ENCODE peak calls at places on chromosomes 13 and 19, in nine cellular contexts. A is colonic mucosa; Y is AG10803; T is CD4-positive, alpha-beta memory T cell; J is lung; I is fibroblast of the aortic adventitia; C is CD4-positive, CD25-positive, alpha-beta regulatory T cell; H is AG09309; N is adipocyte. L is an unnamed sample.

GRCh38 chr19:30386551-30387143 is 14.5 kb downstream of the ZNF536 start:
- DNase-seq in A (no peak), Y (no peak), T (no peak), J (no peak), I (no peak), C (no peak), H (no peak), N (no peak), L (no peak)

GRCh38 chr13:19927117-19927734 is 31.3 kb upstream of the ZMYM2 start:
- DNase-seq in A (no peak), Y (peak), T (no peak), J (no peak), I (peak), C (no peak), H (peak), N (peak), L (no peak)

GRCh38 chr13:49655906-49656305 is 27.6 kb downstream of the ARL11 start:
- DNase-seq in A (no peak), Y (peak), T (no peak), J (no peak), I (no peak), C (no peak), H (no peak), N (no peak), L (no peak)

GRCh38 chr13:31909889-31910551 is 121.6 kb upstream of the FRY start:
- DNase-seq in A (peak), Y (peak), T (peak), J (peak), I (peak), C (peak), H (no peak), N (peak), L (peak)

GRCh38 chr13:113845055-113845454 is 18.8 kb downstream of the GAS6 start:
- DNase-seq in A (no peak), Y (no peak), T (no peak), J (no peak), I (no peak), C (no peak), H (no peak), N (no peak), L (no peak)

GRCh38 chr13:81133066-81133465 is 792.1 kb upstream of the SPRY2 start:
- DNase-seq in A (no peak), Y (no peak), T (no peak), J (no peak), I (peak), C (no peak), H (no peak), N (peak), L (no peak)

GRCh38 chr19:18932216-18932841 is 8.7 kb downstream of the HOMER3 start:
- DNase-seq in A (peak), Y (peak), T (peak), J (peak), I (peak), C (peak), H (no peak), N (peak), L (peak)

GRCh38 chr19:56314018-56314583 is 538 bp downstream of the ZSCAN5A start:
- DNase-seq in A (no peak), Y (no peak), T (no peak), J (no peak), I (no peak), C (no peak), H (no peak), N (peak), L (peak)

GRCh38 chr13:109055850-109056249 is 426.4 kb downstream of the MYO16 start:
- DNase-seq in A (no peak), Y (no peak), T (no peak), J (no peak), I (no peak), C (no peak), H (no peak), N (no peak), L (no peak)

GRCh38 chr13:53343345-53343744 is 314.7 kb downstream of the OLFM4 start:
- DNase-seq in A (no peak), Y (no peak), T (no peak), J (no peak), I (no peak), C (no peak), H (no peak), N (no peak), L (no peak)
- H3K4me3 ChIP-seq in A (no peak), Y (no peak), T (no peak), J (no peak), I (no peak), C (no peak), H (no peak), N (no peak), L (no peak)

GRCh38 chr19:40580619-40581018 is 3.9 kb downstream of the SHKBP1 start:
- DNase-seq in A (no peak), Y (no peak), T (no peak), J (no peak), I (no peak), C (no peak), H (no peak), N (no peak), L (no peak)

GRCh38 chr19:40578442-40578908 is 1.8 kb downstream of the SHKBP1 start:
- DNase-seq in A (no peak), Y (no peak), T (no peak), J (no peak), I (peak), C (no peak), H (no peak), N (no peak), L (no peak)

GRCh38 chr19:40575326-40575725 is 1.3 kb upstream of the SHKBP1 start:
- DNase-seq in A (no peak), Y (no peak), T (no peak), J (no peak), I (no peak), C (no peak), H (no peak), N (no peak), L (no peak)

GRCh38 chr19:40576181-40576584 is 490 bp upstream of the SHKBP1 start:
- DNase-seq in A (no peak), Y (no peak), T (peak), J (no peak), I (no peak), C (peak), H (no peak), N (no peak), L (peak)

DNA sequence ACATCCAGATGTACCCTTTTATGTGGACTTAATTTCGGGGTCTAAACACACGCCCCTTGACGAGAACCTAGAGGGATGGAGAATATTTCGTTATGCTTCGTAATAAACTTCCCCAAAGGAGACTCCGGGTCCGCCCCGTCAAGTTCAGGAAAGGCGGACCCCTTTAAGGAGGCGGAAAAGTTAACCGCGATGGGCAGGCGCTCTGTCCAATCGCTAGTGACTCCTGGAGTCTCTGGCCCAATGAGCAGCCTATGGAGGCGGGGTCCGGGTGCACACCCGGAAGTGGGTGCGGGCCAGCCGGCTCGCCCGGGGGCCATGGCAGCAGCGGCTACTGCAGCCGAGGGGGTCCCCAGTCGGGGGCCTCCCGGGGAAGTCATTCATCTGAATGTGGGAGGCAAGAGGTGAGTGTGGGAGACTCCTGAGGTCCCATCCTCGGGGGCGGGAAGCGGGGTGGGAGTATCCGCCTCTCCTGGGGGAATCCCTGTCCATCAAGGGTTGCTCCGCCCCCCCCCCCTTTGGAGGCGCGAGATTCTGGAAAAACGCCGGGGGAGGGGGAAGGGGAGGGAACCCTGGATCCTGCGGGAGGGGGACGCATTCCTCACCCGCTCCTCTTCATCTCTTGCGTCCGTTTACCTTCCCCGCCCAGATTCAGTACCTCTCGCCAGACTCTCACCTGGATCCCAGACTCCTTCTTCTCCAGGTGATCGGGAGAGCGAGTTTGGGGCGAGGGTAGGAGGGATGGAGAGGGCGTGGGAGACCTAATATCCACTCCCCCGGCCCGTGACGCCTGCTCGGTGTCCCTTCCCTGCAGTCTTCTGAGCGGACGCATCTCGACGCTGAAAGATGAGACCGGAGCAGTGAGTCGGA is at the start of gene SHKBP1:
- DNase-seq in A (peak), Y (peak), T (peak), J (peak), I (peak), C (peak), H (peak), N (peak), L (peak)
- H3K4me3 ChIP-seq in A (peak), Y (peak), T (peak), J (peak), I (peak), C (peak), H (peak), N (peak), L (peak)

GRCh38 chr13:110342474-110342873 is 35.4 kb downstream of the COL4A2 start:
- DNase-seq in A (no peak), Y (no peak), T (no peak), J (no peak), I (no peak), C (no peak), H (no peak), N (no peak), L (no peak)

GRCh38 chr13:110345266-110345665 is 38.2 kb downstream of the COL4A2 start:
- DNase-seq in A (no peak), Y (no peak), T (no peak), J (no peak), I (no peak), C (no peak), H (no peak), N (no peak), L (no peak)

GRCh38 chr13:110344320-110344719 is 37.2 kb downstream of the COL4A2 start:
- DNase-seq in A (no peak), Y (no peak), T (no peak), J (no peak), I (no peak), C (no peak), H (no peak), N (no peak), L (no peak)

GRCh38 chr13:110341445-110342247 is 34.6 kb downstream of the COL4A2 start:
- DNase-seq in A (no peak), Y (no peak), T (no peak), J (no peak), I (peak), C (no peak), H (no peak), N (no peak), L (no peak)

DNA sequence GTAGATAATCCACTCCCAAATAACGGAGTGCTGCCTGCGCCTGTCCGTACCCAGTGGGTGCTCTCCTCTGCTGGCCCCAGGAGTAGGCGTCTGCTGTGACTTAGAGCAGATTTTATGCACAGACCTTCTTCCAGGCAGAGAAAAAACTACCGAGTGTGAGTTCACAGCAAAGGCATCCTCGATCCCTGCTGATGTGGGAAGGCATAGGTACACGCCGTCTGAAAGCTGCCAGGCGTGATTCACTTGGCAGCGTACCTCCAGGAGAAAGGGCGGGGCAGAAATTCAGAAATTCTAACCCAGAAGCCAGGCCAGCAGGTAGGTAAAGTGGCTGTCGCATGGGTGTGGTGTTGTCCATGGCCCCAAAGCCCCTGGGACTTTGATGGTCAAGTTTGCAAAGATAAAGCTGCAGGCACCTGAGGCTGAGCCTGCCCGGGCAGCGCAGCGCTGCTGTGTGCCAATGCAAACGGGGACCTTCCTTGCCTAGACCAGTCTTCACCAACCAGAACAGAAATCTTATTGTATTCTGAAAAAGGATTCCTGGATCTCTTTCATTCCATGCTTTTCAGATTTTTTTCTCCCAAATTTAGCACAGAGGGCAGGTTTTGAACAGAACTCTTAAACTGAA is 36.3 kb downstream of the COL4A2 start:
- DNase-seq in A (no peak), Y (no peak), T (no peak), J (no peak), I (no peak), C (no peak), H (no peak), N (no peak), L (no peak)
- H3K4me3 ChIP-seq in A (no peak), Y (no peak), T (no peak), J (no peak), I (no peak), C (no peak), H (no peak), N (no peak), L (no peak)

DNA sequence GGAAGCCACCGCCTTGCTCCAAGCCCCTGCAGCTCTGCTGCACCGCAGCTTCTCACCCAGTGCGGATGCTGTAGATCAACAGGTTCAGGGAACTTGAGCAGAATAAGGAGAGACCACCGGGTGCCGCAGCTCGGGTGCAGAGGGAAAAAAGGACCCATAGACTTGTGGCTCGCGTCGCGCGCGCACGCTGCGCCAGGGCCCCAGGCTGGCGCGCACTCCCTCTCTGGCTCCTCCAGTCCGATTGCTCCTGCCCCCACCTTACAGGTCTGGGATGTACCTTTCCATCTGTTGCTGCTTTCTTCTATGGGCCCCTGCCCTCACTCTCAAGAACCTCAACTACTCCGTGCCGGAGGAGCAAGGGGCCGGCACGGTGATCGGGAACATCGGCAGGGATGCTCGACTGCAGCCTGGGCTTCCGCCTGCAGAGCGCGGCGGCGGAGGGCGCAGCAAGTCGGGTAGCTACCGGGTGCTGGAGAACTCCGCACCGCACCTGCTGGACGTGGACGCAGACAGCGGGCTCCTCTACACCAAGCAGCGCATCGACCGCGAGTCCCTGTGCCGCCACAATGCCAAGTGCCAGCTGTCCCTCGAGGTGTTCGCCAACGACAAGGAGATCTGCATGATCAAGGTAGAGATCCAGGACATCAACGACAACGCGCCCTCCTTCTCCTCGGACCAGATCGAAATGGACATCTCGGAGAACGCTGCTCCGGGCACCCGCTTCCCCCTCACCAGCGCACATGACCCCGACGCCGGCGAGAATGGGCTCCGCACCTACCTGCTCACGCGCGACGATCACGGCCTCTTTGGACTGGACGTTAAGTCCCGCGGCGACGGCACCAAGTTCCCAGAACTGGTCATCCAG is 964 bp downstream of the PCDH17 start:
- DNase-seq in A (no peak), Y (no peak), T (no peak), J (no peak), I (no peak), C (no peak), H (no peak), N (peak), L (no peak)
- H3K4me3 ChIP-seq in A (peak), Y (peak), T (no peak), J (peak), I (peak), C (peak), H (peak), N (peak), L (peak)

DNA sequence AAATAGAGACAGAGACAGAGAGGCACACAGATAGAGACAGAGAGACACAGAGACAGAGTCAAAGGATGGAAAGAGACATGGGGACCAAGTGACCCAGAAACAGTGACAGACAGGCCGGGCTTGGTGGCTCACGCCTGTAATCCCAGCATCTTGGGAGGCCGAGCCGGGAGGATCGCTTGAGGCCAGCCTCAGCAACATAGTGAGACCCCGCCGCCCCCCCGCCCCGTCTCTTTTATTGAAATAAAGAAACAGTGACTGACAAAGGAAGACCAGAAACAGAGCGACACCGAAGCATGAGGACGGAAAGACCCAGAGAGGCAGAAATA is 848 bp upstream of the NECTIN2 start:
- DNase-seq in A (no peak), Y (no peak), T (no peak), J (no peak), I (no peak), C (no peak), H (no peak), N (no peak), L (no peak)
- H3K4me3 ChIP-seq in A (peak), Y (peak), T (peak), J (no peak), I (peak), C (peak), H (no peak), N (peak), L (peak)

GRCh38 chr13:101383595-101383994 is 32.7 kb downstream of the NALCN start:
- DNase-seq in A (no peak), Y (no peak), T (no peak), J (no peak), I (no peak), C (no peak), H (no peak), N (peak), L (no peak)

GRCh38 chr13:101384929-101385328 is 31.4 kb downstream of the NALCN start:
- DNase-seq in A (no peak), Y (no peak), T (no peak), J (no peak), I (no peak), C (no peak), H (no peak), N (peak), L (no peak)

GRCh38 chr13:101382701-101383100 is 33.6 kb downstream of the NALCN start:
- DNase-seq in A (no peak), Y (no peak), T (no peak), J (no peak), I (no peak), C (no peak), H (no peak), N (peak), L (no peak)

DNA sequence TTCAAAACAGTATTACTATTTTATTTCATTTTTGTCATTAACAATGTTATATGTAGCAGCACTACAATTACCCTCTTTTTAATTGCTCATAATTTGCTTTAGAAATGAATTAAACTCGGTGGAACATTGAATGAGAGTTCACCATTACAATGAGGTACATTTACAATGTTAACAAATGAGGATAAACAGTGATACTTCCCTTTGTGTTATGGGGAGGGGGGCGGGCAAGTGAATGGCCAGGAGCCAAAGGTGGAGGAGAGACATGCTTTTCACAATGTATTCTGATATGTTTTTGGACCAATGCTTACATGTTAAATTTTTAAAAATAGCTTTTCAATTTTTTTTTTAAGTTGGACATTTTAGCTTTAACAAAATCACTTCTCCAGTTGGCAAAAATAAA is 34.2 kb downstream of the NALCN start:
- DNase-seq in A (no peak), Y (no peak), T (no peak), J (no peak), I (no peak), C (no peak), H (no peak), N (peak), L (no peak)
- H3K4me3 ChIP-seq in A (no peak), Y (no peak), T (no peak), J (no peak), I (no peak), C (no peak), H (no peak), N (no peak), L (no peak)

GRCh38 chr13:56019606-56020005 is 1121.1 kb upstream of the PRR20A start:
- DNase-seq in A (no peak), Y (no peak), T (no peak), J (no peak), I (no peak), C (no peak), H (no peak), N (no peak), L (no peak)
- H3K4me3 ChIP-seq in A (no peak), Y (no peak), T (no peak), J (no peak), I (no peak), C (no peak), H (no peak), N (no peak), L (no peak)

GRCh38 chr13:43694265-43694664 is 92.5 kb downstream of the ENOX1 start:
- DNase-seq in A (no peak), Y (no peak), T (no peak), J (no peak), I (no peak), C (no peak), H (no peak), N (no peak), L (no peak)
- H3K4me3 ChIP-seq in A (no peak), Y (no peak), T (no peak), J (no peak), I (no peak), C (no peak), H (no peak), N (no peak), L (no peak)

L was measured in CD8-positive, alpha-beta memory T cell.